ENCODE peak calls at places on chromosomes 12 and 14, in seven cellular contexts. Y is Panc1, E is HCT116, P is upper lobe of left lung, Z is GM12878, K is GM23338, T is K562. V is an unnamed sample.
A peak's percentile ranks its signal among the peaks of the same experiment; 100 is the strongest.

GRCh38 chr14:65639216-65639615 is 226.7 kb downstream of the FUT8 start:
- ATAC-seq in Y (no peak), E (no peak), P (no peak), Z (no peak), K (no peak), T (no peak), V (no peak)

GRCh38 chr12:109577311-109577710 is 3.7 kb downstream of the MVK start:
- ATAC-seq in Y (no peak), E (no peak), P (no peak), Z (no peak), K (no peak), T (no peak), V (no peak)

GRCh38 chr12:47828967-47829482 is 9.3 kb upstream of the HDAC7 start:
- ATAC-seq in Y (no peak), E (peak; percentile 89), P (peak; percentile 81), Z (no peak), K (peak; percentile 85), T (peak; percentile 81), V (peak; percentile 87)

GRCh38 chr12:75086086-75087038 is 123.3 kb downstream of the KCNC2 start:
- ATAC-seq in Y (no peak), E (no peak), P (no peak), Z (no peak), K (no peak), T (no peak), V (no peak)

GRCh38 chr12:100741084-100741711 is 53.4 kb upstream of the ANO4 start:
- ATAC-seq in Y (no peak), E (peak; percentile 75), P (no peak), Z (peak; percentile 51), K (peak; percentile 37), T (peak; percentile 58), V (no peak)

GRCh38 chr14:89337912-89338311 is 79.1 kb downstream of the FOXN3 start:
- ATAC-seq in Y (no peak), E (no peak), P (no peak), Z (no peak), K (no peak), T (no peak), V (peak; percentile 73)

GRCh38 chr12:76777765-76778216 is 13.9 kb downstream of the ZDHHC17 start:
- ATAC-seq in Y (no peak), E (no peak), P (peak; percentile 55), Z (peak; percentile 98), K (peak; percentile 57), T (peak; percentile 73), V (no peak)

GRCh38 chr14:92692822-92693226 is 55.6 kb downstream of the LGMN start:
- ATAC-seq in Y (no peak), E (no peak), P (peak; percentile 52), Z (peak; percentile 26), K (no peak), T (no peak), V (peak; percentile 44)

GRCh38 chr14:98952595-98953325 is 319.2 kb downstream of the BCL11B start:
- ATAC-seq in Y (no peak), E (peak; percentile 70), P (no peak), Z (no peak), K (no peak), T (no peak), V (no peak)

GRCh38 chr14:64701660-64702059 is 2.6 kb upstream of the PLEKHG3 start:
- ATAC-seq in Y (no peak), E (no peak), P (no peak), Z (no peak), K (peak; percentile 12), T (no peak), V (no peak)

GRCh38 chr12:89678225-89678624 is 30.4 kb downstream of the ATP2B1 start:
- ATAC-seq in Y (no peak), E (no peak), P (no peak), Z (peak; percentile 46), K (no peak), T (peak; percentile 87), V (no peak)

DNA sequence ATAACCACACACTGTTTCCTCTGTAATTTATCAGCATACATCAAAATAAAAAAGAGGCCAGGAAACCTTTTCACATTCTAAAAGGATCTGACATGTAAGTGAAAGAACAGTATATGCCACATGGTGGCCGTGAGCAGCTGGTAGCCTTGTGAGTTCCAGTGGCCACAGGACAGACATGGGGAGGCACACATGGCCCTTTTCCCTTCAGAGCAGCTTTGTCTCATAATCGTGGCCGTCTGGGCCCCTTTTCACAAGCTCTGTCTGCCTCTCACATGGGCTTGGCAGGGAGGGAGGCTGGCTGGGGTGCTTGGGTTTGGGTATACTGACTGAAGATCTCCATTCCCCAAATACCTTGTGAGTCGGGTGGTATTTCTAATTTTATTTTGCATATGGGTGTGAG is 1.5 kb upstream of the ZDHHC22 start:
- ATAC-seq in Y (no peak), E (no peak), P (no peak), Z (no peak), K (no peak), T (no peak), V (no peak)
- TF ChIP-seq POLR2AphosphoS5 in Y (no peak), E (no peak), P (no peak), Z (no peak), K (peak; percentile 65), T (no peak), V (no peak)

GRCh38 chr12:116162071-116162470 is 115.4 kb downstream of the MED13L start:
- ATAC-seq in Y (no peak), E (no peak), P (no peak), Z (no peak), K (peak; percentile 28), T (no peak), V (no peak)

GRCh38 chr12:116164263-116164817 is 113.2 kb downstream of the MED13L start:
- ATAC-seq in Y (peak; percentile 13), E (no peak), P (no peak), Z (peak; percentile 39), K (no peak), T (peak; percentile 78), V (no peak)

GRCh38 chr12:116161588-116161987 is 115.9 kb downstream of the MED13L start:
- ATAC-seq in Y (peak; percentile 42), E (no peak), P (no peak), Z (no peak), K (peak; percentile 12), T (peak; percentile 7), V (no peak)

GRCh38 chr12:116166306-116166705 is 111.2 kb downstream of the MED13L start:
- ATAC-seq in Y (no peak), E (peak; percentile 25), P (no peak), Z (no peak), K (no peak), T (no peak), V (no peak)

GRCh38 chr12:116164976-116165425 is 112.5 kb downstream of the MED13L start:
- ATAC-seq in Y (peak; percentile 66), E (peak; percentile 65), P (no peak), Z (no peak), K (no peak), T (peak; percentile 42), V (no peak)
- H3K4me3 ChIP-seq in Y (no peak overlapping the region), E (no peak overlapping the region), P (no peak overlapping the region), Z (no peak overlapping the region), K (no peak overlapping the region), T (no peak overlapping the region), V (no peak overlapping the region)

DNA sequence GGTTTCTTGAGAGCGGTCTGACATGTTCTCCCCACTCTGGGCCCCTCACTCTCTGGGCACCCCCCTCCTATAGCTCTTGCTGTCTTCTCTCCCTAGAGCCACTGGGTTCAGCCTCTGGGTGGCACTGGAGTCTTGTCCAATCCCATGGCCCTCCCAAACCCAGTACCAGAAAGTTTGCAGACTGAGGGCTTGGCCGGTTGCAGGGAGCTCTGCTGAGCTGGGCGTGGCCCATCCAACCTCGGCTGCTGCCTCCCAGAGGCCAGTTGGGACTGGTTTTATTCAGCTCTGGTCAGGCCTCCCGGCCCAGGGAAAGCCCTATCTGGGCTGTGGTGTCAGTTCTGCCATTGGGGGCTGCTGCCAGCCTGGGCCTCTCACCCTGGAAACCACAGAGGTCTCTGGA is 37.9 kb downstream of the ISCA2 start:
- ATAC-seq in Y (peak; percentile 50), E (peak; percentile 98), P (peak; percentile 34), Z (peak; percentile 65), K (peak; percentile 92), T (peak; percentile 96), V (peak; percentile 73)
- TF ChIP-seq CTCF in Y (no peak), E (peak; percentile 73), P (no peak), Z (no peak), K (peak; percentile 63), T (peak; percentile 28), V (no peak)

DNA sequence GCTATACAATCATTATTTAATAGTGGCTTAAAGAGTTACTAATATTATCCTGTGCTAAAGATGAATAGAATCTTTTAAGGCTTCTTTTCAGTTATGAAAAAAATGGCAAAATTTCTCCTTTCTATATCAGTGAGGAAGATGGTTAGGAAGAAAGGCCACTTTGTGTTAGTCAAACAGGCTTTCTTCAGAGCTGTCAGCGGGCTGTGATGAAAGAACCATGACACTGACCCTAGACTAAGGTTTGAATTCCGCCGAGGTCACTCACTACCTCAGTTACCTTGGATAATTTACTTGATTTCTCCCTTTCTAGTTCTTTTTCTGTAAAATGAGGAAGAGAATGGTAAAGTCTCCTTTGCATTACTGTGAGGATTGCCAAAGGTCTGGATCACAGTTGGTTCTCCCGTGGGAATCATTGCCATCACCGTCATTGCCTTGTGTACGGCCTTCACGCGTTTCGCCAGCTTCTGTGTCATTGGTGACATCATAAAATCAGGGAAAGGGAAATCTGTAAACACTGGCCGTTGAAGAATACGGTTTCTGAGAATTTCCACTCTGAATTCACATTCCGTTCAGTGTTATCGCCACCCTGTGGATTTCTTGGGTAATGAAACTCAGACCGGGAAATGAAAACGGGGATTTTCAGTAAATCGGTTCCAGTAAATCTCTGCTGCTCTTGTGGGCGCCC is 26.7 kb upstream of the YBX3 start:
- ATAC-seq in Y (peak; percentile 89), E (peak; percentile 96), P (peak; percentile 90), Z (peak; percentile 99), K (peak; percentile 83), T (peak; percentile 86), V (peak; percentile 98)
- TF ChIP-seq POLR2AphosphoS5 in Y (no peak), E (no peak), P (peak; percentile 72), Z (no peak), K (no peak), T (no peak), V (peak; percentile 94)

GRCh38 chr14:32508281-32508680 is 179.2 kb downstream of the AKAP6 start:
- ATAC-seq in Y (no peak), E (no peak), P (no peak), Z (no peak), K (no peak), T (no peak), V (no peak)
- H3K4me3 ChIP-seq in Y (no peak overlapping the region), E (no peak overlapping the region), P (no peak overlapping the region), Z (no peak overlapping the region), K (no peak overlapping the region), T (no peak overlapping the region), V (no peak overlapping the region)